ENCODE peak calls at places on chromosome 14, in five cellular contexts. K is neuronal stem cell, A is BE2C, D is fibroblast of mammary gland, U is foreskin fibroblast. W is an unnamed sample.
A peak's percentile ranks its signal among the peaks of the same experiment; 100 is the strongest.

GRCh38 chr14:72855913-72856312 is 38.0 kb downstream of the DPF3 start:
- DNase-seq in D (peak; percentile 37), A (no peak), K (no peak), U (peak; percentile 36), W (peak; percentile 53)

GRCh38 chr14:23306412-23307145 is at the start of gene BCL2L2:
- DNase-seq in K (peak; percentile 86), U (peak; percentile 91), A (peak; percentile 95), D (peak; percentile 83), W (peak; percentile 83)

GRCh38 chr14:61472801-61473376 is 151.5 kb downstream of the PRKCH start:
- DNase-seq in D (peak; percentile 69), U (peak; percentile 53), A (no peak), K (no peak), W (peak; percentile 68)

GRCh38 chr14:106846218-106846617 is 1319.8 kb downstream of the TMEM121 start:
- DNase-seq in K (no peak), U (no peak), D (no peak), A (no peak), W (no peak)

GRCh38 chr14:94682061-94682516 is 69.9 kb downstream of the SERPINA3 start:
- DNase-seq in D (no peak), K (no peak), U (no peak), A (no peak), W (no peak)

GRCh38 chr14:49934638-49935037 is 41.8 kb downstream of the ARF6 start:
- DNase-seq in U (no peak), K (no peak), D (peak; percentile 12), A (no peak), W (no peak)

GRCh38 chr14:61178226-61179060 is 102.7 kb downstream of the TMEM30B start:
- DNase-seq in A (no peak), D (peak; percentile 98), U (peak; percentile 95), K (no peak), W (peak; percentile 61)

GRCh38 chr14:24095196-24096068 is 1.3 kb downstream of the PCK2 start:
- DNase-seq in K (no peak), D (peak; percentile 36), U (peak; percentile 46), A (peak; percentile 90), W (peak; percentile 96)

GRCh38 chr14:57295261-57295660 is 26.5 kb downstream of the AP5M1 start:
- DNase-seq in U (no peak), D (no peak), A (no peak), K (no peak), W (no peak)

GRCh38 chr14:36070056-36071043 is 106.2 kb downstream of the PTCSC3 start:
- DNase-seq in A (peak; percentile 78), U (peak; percentile 36), D (peak; percentile 72), K (peak; percentile 56), W (peak; percentile 75)

GRCh38 chr14:42665083-42665482 is 1058.4 kb downstream of the LRFN5 start:
- DNase-seq in D (peak; percentile 1), U (no peak), A (no peak), K (no peak), W (peak; percentile 5)

GRCh38 chr14:68444449-68445168 is 348.3 kb downstream of the ZFP36L1 start:
- DNase-seq in K (no peak), A (no peak), U (peak; percentile 63), D (peak; percentile 70), W (no peak)

GRCh38 chr14:86796221-86797074 is 1196.5 kb downstream of the GALC start:
- DNase-seq in D (peak; percentile 40), A (no peak), K (no peak), U (peak; percentile 44), W (no peak)

GRCh38 chr14:73223049-73223448 is 14.3 kb upstream of the PAPLN start:
- DNase-seq in D (peak; percentile 61), U (peak; percentile 54), K (no peak), A (no peak), W (peak; percentile 78)

GRCh38 chr14:55272922-55273321 is 1.7 kb downstream of the FBXO34 start:
- DNase-seq in U (no peak), D (no peak), K (no peak), A (no peak), W (no peak)

GRCh38 chr14:68247867-68248266 is 428.3 kb downstream of the RAD51B start:
- DNase-seq in K (no peak), A (no peak), U (peak; percentile 70), D (peak; percentile 84), W (no peak)

GRCh38 chr14:20630340-20631022 is 11.0 kb downstream of the OR6S1 start:
- DNase-seq in K (no peak), A (peak; percentile 49), U (no peak), D (peak; percentile 75), W (peak; percentile 84)

GRCh38 chr14:55610717-55611370 is 30.8 kb downstream of the KTN1 start:
- DNase-seq in A (no peak), U (no peak), K (no peak), D (no peak), W (no peak)

DNA sequence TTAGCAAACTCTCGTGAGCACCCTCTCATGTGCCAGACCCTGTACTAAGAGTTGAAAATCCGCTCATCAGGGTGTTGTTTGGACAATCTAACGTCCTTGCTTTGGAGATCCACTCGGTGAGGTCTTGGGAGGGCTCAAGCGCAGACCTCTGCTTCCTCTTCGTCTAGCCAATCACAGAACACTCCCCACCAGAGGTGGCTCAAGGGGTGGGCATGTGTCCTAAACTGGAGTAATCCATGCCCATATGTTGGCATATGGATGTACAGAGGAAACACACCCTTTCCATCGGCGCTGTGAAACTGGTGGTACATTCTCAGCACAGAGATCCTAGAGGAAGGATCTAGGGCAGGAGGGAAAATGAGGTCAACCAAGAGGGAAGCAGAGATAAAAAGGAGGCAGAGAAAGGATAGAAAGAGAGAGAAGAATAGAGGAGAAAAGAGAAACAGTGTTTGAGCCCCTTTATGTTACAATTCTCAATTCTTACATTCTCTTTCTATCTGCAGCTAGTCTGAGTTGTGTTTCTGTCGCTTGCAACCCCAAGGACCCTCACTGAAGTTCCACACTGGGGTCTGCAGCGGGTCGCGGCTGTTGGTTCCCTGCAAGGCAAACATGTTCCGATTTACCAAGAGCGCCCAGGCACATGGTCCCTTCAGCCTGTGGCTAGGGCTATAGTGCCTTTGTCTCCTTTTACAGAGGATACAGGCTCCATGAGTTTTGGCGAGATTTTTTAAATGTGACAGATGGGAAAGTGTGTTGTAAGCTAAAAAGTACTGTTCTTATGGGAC is 40.5 kb downstream of the DLK1 start:
- DNase-seq in U (no peak), K (no peak), A (no peak), D (no peak), W (no peak)
- H3K4me3 ChIP-seq in U (no peak overlapping the region), K (no peak overlapping the region), A (no peak overlapping the region), D (no peak overlapping the region), W (no peak overlapping the region)

DNA sequence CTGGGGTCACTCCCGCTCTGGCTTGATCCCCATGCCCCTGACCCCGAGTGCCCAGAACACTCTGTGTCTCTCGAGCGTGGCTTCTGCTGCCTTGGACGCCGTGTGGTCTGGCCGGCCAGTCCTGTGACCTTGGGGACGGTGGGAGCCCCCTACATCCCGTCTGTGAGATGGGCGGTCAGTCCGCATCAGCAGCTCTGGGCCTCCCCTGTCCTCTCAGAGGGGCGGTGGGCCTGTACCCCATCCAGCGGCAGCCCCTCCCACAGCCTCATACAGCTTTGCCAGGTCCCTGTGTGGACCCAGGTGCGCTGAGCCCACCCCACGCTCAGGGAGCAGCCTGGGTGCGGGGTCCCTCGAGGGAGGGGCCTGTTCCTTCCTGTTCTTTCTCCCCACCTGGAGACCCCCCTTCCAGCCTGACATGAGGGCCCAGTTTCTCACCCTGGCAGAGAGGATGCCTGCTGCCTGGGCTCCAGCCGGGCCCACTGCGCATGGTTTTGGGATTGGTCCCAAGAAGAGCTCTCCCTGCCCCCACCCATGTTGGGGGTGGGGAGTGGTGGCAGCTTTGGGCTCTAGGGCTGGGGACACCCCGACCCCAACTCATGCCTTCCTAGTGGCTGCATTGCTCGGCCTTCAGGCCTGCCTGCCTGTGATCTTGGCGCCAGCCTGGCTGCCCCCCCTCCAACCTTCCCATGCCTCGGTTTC is 1.5 kb downstream of the MTA1 start:
- DNase-seq in A (no peak), D (no peak), U (no peak), K (no peak), W (no peak)
- H3K4me3 ChIP-seq in A (peak overlapping the region; percentile 90), D (peak overlapping the region; percentile 79), U (peak overlapping the region; percentile 79), K (peak overlapping the region; percentile 89), W (peak overlapping the region; percentile 91)

GRCh38 chr14:102508410-102508773 is 1.2 kb downstream of the ANKRD9 start:
- DNase-seq in K (no peak), D (no peak), U (no peak), A (no peak), W (no peak)
- H3K4me3 ChIP-seq in K (peak overlapping the region; percentile 91), D (peak overlapping the region; percentile 57), U (peak overlapping the region; percentile 58), A (peak overlapping the region; percentile 61), W (no peak overlapping the region)

DNA sequence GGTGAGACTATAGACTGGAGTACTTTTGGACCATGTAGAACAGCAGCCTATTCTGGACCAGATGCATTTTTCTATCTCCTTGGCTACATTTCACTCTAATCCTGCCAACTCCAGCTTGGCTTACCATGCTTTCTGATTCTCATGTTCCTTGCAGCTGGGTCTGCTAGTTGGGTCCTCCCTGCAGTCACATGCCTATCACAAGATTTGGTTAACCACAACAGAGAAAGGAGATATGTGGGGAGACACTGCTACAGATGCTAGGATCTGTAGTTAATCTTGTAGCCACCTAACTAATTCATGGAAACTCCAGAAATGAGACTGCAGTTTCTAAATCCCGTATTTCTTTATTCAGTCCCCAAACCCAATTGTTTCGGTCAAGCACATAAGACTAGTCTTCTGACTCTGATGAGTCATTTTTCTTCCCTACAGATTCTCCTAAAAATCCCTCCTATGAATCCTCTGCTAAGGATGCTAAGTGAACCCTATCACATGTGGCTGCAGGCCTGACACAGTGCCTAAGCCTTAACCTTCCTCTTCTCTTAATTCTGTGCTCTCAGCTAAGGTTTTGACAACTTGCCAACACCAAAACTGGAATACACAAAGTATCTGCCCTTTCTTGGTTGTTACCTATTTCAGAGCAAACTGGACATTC is 410.6 kb downstream of the DAD1 start:
- DNase-seq in A (no peak), D (peak; percentile 14), K (no peak), U (no peak), W (no peak)
- H3K4me3 ChIP-seq in A (no peak overlapping the region), D (no peak overlapping the region), K (no peak overlapping the region), U (no peak overlapping the region), W (no peak overlapping the region)

GRCh38 chr14:92049781-92050180 is 9.9 kb upstream of the TRIP11 start:
- DNase-seq in A (no peak), D (no peak), K (no peak), U (no peak), W (no peak)
- H3K4me3 ChIP-seq in A (no peak overlapping the region), D (no peak overlapping the region), K (no peak overlapping the region), U (no peak overlapping the region), W (no peak overlapping the region)

DNA sequence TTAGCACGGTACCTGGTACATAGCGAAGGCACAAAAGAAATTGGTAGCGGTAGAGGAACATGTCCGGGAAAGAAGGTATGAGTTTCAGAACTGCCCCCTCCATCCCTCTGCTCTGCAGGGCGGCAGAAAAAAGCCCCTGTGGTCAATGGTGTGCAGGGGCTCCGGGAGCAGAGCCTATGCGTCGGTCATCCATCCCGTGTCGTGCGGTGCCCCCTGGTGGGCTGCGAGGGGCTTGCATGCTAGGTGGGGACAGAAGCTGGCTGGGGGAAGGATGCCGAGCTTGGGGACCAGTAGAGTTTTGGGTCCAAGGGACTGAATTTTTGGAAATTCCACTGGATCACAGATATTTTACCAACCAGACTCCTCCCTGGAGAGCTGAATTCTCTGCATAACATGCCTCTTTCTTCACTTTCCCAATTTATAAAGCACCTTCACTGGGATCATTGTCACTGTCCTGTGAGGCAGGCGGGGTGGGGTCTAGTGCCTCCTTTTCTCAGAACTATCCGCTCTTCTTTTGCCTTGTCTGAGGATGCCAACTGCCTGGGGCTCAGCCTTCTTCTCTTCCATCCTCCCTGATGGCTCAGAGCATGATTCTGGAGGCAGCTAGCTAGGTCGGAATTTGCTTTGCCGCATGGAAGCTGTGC is 148.7 kb downstream of the SMOC1 start:
- DNase-seq in U (peak; percentile 12), D (peak; percentile 38), A (peak; percentile 83), K (peak; percentile 65), W (peak; percentile 68)
- H3K4me3 ChIP-seq in U (no peak overlapping the region), D (no peak overlapping the region), A (no peak overlapping the region), K (no peak overlapping the region), W (no peak overlapping the region)

W was measured in GM12865.